ENCODE peak calls at places on chromosomes 6 and 20, in nine cellular contexts. H is neural progenitor cell, R is H9, F is GM23338, P is upper lobe of left lung, Q is SJSA1, M is tibial artery, B is sigmoid colon, C is ascending aorta. S is an unnamed sample. For H3K4me1, the result is how much of the 10 kb centered on the place peaks cover.

GRCh38 chr20:64037498-64038213 is 1.7 kb downstream of the C20orf204 start:
- DNase-seq in M (no peak), P (peak), B (no peak), R (peak), Q (no peak), F (peak), H (no peak), C (no peak), S (no peak)

GRCh38 chr6:132768051-132768517 is 10.4 kb upstream of the VNN2 start:
- DNase-seq in H (peak), R (peak), Q (no peak), C (no peak), P (peak), B (no peak), F (peak), M (peak), S (no peak)

GRCh38 chr6:101597711-101598110 is 204.2 kb downstream of the GRIK2 start:
- DNase-seq in F (peak), P (no peak), R (no peak), Q (peak), H (peak), C (no peak), M (no peak), B (no peak), S (peak)

GRCh38 chr20:10954137-10954840 is 280.5 kb upstream of the JAG1 start:
- DNase-seq in H (no peak), P (no peak), B (no peak), C (no peak), Q (no peak), R (no peak), M (no peak), F (no peak), S (no peak)

GRCh38 chr6:26420607-26421235 is 18.6 kb downstream of the BTN3A1 start:
- DNase-seq in M (no peak), P (no peak), F (peak), H (peak), C (no peak), R (peak), Q (peak), B (no peak), S (peak)

GRCh38 chr6:14903176-14904088 is 342.4 kb upstream of the JARID2 start:
- DNase-seq in R (no peak), M (no peak), F (no peak), Q (no peak), C (no peak), P (no peak), H (no peak), B (no peak), S (no peak)

GRCh38 chr20:18847226-18847625 is 33.6 kb downstream of the SCP2D1 start:
- DNase-seq in P (no peak), F (no peak), R (no peak), C (no peak), Q (no peak), M (no peak), B (no peak), H (no peak), S (peak)

GRCh38 chr20:10642859-10643559 is 30.8 kb downstream of the JAG1 start:
- DNase-seq in P (no peak), F (no peak), B (no peak), H (no peak), Q (no peak), C (peak), R (no peak), M (no peak), S (peak)

GRCh38 chr6:168090064-168090690 is 11.2 kb upstream of the FRMD1 start:
- DNase-seq in F (no peak), R (no peak), M (no peak), H (no peak), B (no peak), C (no peak), P (no peak), Q (no peak), S (no peak)

GRCh38 chr6:153167026-153167891 is 36.2 kb upstream of the RGS17 start:
- DNase-seq in F (no peak), H (no peak), P (no peak), M (no peak), C (no peak), B (no peak), Q (no peak), R (no peak), S (peak)

GRCh38 chr6:168916576-168917207 is 337.0 kb downstream of the THBS2 start:
- DNase-seq in Q (no peak), F (no peak), P (no peak), M (no peak), C (peak), H (peak), R (no peak), B (no peak), S (peak)

GRCh38 chr6:3751730-3752537 is 421 bp upstream of the PXDC1 start:
- DNase-seq in H (peak), Q (peak), P (peak), C (peak), B (peak), F (peak), M (peak), R (peak), S (peak)

GRCh38 chr6:33854572-33855030 is 50.8 kb upstream of the MLN start:
- DNase-seq in C (no peak), Q (no peak), M (no peak), B (no peak), H (no peak), R (no peak), F (no peak), P (no peak), S (peak)

GRCh38 chr6:24761193-24761835 is 13.4 kb upstream of the GMNN start:
- DNase-seq in F (peak), H (peak), P (peak), Q (no peak), C (no peak), R (peak), M (no peak), B (no peak), S (peak)

GRCh38 chr20:617934-618690 is 8.0 kb upstream of the TCF15 start:
- DNase-seq in F (no peak), R (no peak), Q (no peak), P (no peak), M (no peak), H (no peak), C (no peak), B (no peak), S (no peak)

GRCh38 chr6:106885659-106886058 is 88.9 kb downstream of the CD24 start:
- DNase-seq in M (no peak), F (peak), C (no peak), Q (no peak), R (no peak), H (no peak), B (no peak), P (no peak), S (no peak)

GRCh38 chr6:53702316-53702715 is 36.8 kb upstream of the KLHL31 start:
- DNase-seq in B (no peak), C (no peak), M (no peak), P (no peak), Q (no peak), H (no peak), F (no peak), R (no peak), S (no peak)

GRCh38 chr6:43544461-43544860 is 27.6 kb downstream of the POLR1C start:
- DNase-seq in Q (no peak), P (no peak), M (no peak), H (no peak), C (no peak), B (no peak), F (no peak), R (no peak), S (no peak)

GRCh38 chr6:7512320-7512719 is 29.2 kb upstream of the DSP start:
- DNase-seq in Q (no peak), M (no peak), P (no peak), C (no peak), R (no peak), H (no peak), B (no peak), F (no peak), S (no peak)

GRCh38 chr20:9214676-9215075 is 145.8 kb downstream of the PLCB4 start:
- DNase-seq in Q (no peak), H (no peak), P (no peak), B (no peak), M (no peak), C (no peak), F (no peak), R (no peak), S (no peak)

GRCh38 chr20:17530716-17531536 is at the start of gene BFSP1:
- DNase-seq in P (peak), Q (peak), R (peak), H (peak), B (no peak), M (peak), F (peak), C (peak), S (peak)

GRCh38 chr20:50070361-50070760 is 42.6 kb downstream of the UBE2V1 start:
- DNase-seq in R (no peak), C (no peak), P (no peak), F (no peak), B (peak), Q (no peak), M (no peak), H (no peak), S (no peak)

GRCh38 chr6:125102901-125103300 is 50.7 kb upstream of the TPD52L1 start:
- DNase-seq in H (no peak), R (no peak), B (no peak), C (no peak), P (no peak), M (no peak), F (no peak), Q (peak), S (no peak)

GRCh38 chr6:20084411-20084810 is 127.9 kb downstream of the MBOAT1 start:
- DNase-seq in B (no peak), M (no peak), Q (no peak), F (no peak), R (no peak), C (no peak), H (no peak), P (no peak), S (no peak)
- H3K4me1 ChIP-seq in B (under half), M (under half), Q (under half), F (under half), R (under half), C (under half), H (under half), P (under half), S (under half)

DNA sequence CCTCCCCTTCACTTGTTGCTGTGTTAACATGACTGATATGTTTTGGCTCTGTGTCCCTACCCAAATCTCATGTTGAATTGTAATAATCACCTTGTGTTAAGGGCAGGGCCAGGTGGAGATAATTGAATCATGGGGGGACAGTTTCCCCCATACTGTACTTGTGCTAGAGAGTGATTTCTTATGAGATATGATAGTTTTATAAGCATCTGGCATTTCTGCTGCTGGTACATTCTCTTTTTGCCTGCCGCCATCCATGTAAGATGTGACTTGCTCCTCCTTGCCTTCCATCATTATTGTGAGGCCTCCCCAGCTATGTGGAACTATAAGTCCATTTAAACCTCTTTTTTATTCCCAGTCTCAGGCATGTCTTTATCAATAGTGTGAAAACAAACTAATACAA is 185.0 kb downstream of the TBX18 start:
- DNase-seq in Q (no peak), B (no peak), M (no peak), H (no peak), F (no peak), C (no peak), R (no peak), P (no peak), S (no peak)
- H3K4me1 ChIP-seq in Q (under half), B (under half), M (under half), H (under half), F (under half), C (under half), R (under half), P (under half), S (under half)

GRCh38 chr6:170265655-170266054 is 25.2 kb downstream of the DLL1 start:
- DNase-seq in Q (no peak), H (no peak), C (no peak), R (no peak), P (peak), B (no peak), M (no peak), F (no peak), S (peak)

GRCh38 chr6:170262481-170263088 is 28.3 kb downstream of the DLL1 start:
- DNase-seq in P (no peak), M (no peak), F (no peak), Q (no peak), B (peak), C (no peak), H (no peak), R (no peak), S (no peak)

GRCh38 chr6:170263410-170263809 is 27.5 kb downstream of the DLL1 start:
- DNase-seq in C (no peak), R (no peak), P (no peak), M (no peak), B (peak), Q (no peak), H (no peak), F (no peak), S (no peak)

GRCh38 chr6:170266061-170266825 is 24.6 kb downstream of the DLL1 start:
- DNase-seq in H (peak), Q (no peak), F (no peak), C (no peak), P (no peak), R (no peak), M (no peak), B (no peak), S (peak)

GRCh38 chr6:170264086-170264485 is 26.8 kb downstream of the DLL1 start:
- DNase-seq in P (no peak), H (no peak), C (no peak), B (peak), Q (no peak), R (no peak), M (no peak), F (no peak), S (no peak)
- H3K4me1 ChIP-seq in P (under half), H (under half), C (under half), B (under half), Q (under half), R (under half), M (under half), F (under half), S (under half)

GRCh38 chr6:35729722-35730121 is 7.1 kb upstream of the ARMC12 start:
- DNase-seq in M (no peak), C (no peak), Q (no peak), H (no peak), P (no peak), R (no peak), B (no peak), F (no peak), S (no peak)

GRCh38 chr6:35729349-35729678 is 7.5 kb upstream of the ARMC12 start:
- DNase-seq in Q (no peak), H (no peak), M (peak), P (no peak), F (no peak), C (no peak), R (no peak), B (no peak), S (no peak)

GRCh38 chr6:35728663-35729348 is 8.0 kb upstream of the ARMC12 start:
- DNase-seq in B (peak), C (peak), F (peak), R (no peak), M (peak), Q (no peak), H (no peak), P (no peak), S (no peak)

GRCh38 chr6:35727206-35727934 is 9.5 kb upstream of the ARMC12 start:
- DNase-seq in B (peak), P (no peak), R (peak), H (peak), M (peak), F (peak), Q (peak), C (peak), S (peak)

GRCh38 chr6:35727935-35728662 is 8.7 kb upstream of the ARMC12 start:
- DNase-seq in R (peak), P (peak), H (peak), C (peak), B (peak), F (peak), M (peak), Q (peak), S (peak)
- H3K4me1 ChIP-seq in R (under half), P (half or more), H (half or more), C (half or more), B (half or more), F (under half), M (half or more), Q (under half), S (under half)

GRCh38 chr6:163349001-163349680 is 65.4 kb upstream of the QKI start:
- DNase-seq in P (no peak), R (no peak), F (no peak), M (no peak), Q (no peak), B (peak), C (no peak), H (no peak), S (no peak)

GRCh38 chr6:163347021-163347446 is 67.5 kb upstream of the QKI start:
- DNase-seq in F (no peak), M (no peak), B (no peak), R (no peak), H (peak), Q (no peak), P (no peak), C (no peak), S (peak)

GRCh38 chr6:163343609-163344008 is 70.9 kb upstream of the QKI start:
- DNase-seq in Q (no peak), M (no peak), B (no peak), R (no peak), P (no peak), F (no peak), C (no peak), H (no peak), S (no peak)

GRCh38 chr6:163345931-163346330 is 68.6 kb upstream of the QKI start:
- DNase-seq in B (no peak), C (no peak), R (no peak), M (no peak), Q (no peak), H (no peak), F (no peak), P (no peak), S (no peak)

DNA sequence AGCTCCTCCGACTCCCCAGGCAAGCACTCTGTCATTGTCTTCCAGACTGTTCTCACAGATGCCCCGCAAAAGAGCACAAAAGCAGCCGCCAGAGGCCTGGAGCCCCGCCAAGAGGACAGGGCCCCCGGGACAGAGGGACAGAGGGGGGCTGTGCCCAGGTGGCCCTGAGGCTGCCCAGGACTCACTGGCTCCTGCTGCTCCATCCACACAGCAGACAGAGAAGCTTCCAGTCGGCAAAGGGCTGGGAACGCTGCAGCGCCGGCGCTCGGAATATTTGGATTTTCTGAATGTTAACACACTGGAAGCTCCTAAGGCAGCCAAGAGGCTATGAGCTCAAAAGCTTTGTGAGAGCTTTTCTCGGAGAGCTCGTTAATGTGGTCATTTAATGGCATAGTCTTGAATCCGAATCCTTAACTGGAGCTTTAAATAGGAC is 68.0 kb upstream of the QKI start:
- DNase-seq in B (no peak), M (no peak), P (no peak), R (no peak), C (no peak), Q (no peak), F (no peak), H (peak), S (no peak)
- H3K4me1 ChIP-seq in B (under half), M (under half), P (under half), R (under half), C (under half), Q (under half), F (under half), H (under half), S (under half)

GRCh38 chr20:51354191-51354768 is 188.2 kb downstream of the NFATC2 start:
- DNase-seq in F (no peak), C (peak), B (peak), R (no peak), P (no peak), Q (no peak), H (no peak), M (no peak), S (no peak)
- H3K4me1 ChIP-seq in F (under half), C (under half), B (under half), R (under half), P (under half), Q (half or more), H (under half), M (under half), S (under half)

GRCh38 chr6:108169801-108170606 is 4.2 kb downstream of the NR2E1 start:
- DNase-seq in B (no peak), Q (peak), H (peak), M (no peak), C (peak), F (peak), P (no peak), R (peak), S (no peak)
- H3K4me1 ChIP-seq in B (under half), Q (under half), H (half or more), M (under half), C (under half), F (half or more), P (half or more), R (under half), S (under half)

GRCh38 chr20:58985656-58986055 is 4.6 kb downstream of the NELFCD start:
- DNase-seq in C (peak), P (no peak), F (no peak), H (no peak), Q (no peak), R (no peak), M (peak), B (peak), S (no peak)
- H3K4me1 ChIP-seq in C (under half), P (under half), F (under half), H (under half), Q (under half), R (under half), M (under half), B (under half), S (under half)

S was measured in SJCRH30.